ENCODE peak calls at places on chromosomes 13 and 19, in four cellular contexts. T, V, O and Q are unnamed samples.

GRCh38 chr13:103716689-103717088 is 650.5 kb upstream of the SLC10A2 start:
- DNase-seq in T (no peak), V (no peak), O (peak), Q (no peak)

GRCh38 chr19:13087795-13088537 is 14.7 kb downstream of the LYL1 start:
- DNase-seq in T (no peak), V (no peak), O (no peak), Q (no peak)

GRCh38 chr13:112159575-112160547 is 92.9 kb downstream of the SOX1 start:
- DNase-seq in T (no peak), V (no peak), O (no peak), Q (no peak)

GRCh38 chr13:43264460-43264859 is 241.1 kb downstream of the DNAJC15 start:
- DNase-seq in T (no peak), V (no peak), O (no peak), Q (no peak)

GRCh38 chr13:80037505-80037888 is 303.4 kb downstream of the SPRY2 start:
- DNase-seq in T (no peak), V (no peak), O (no peak), Q (no peak)

GRCh38 chr13:88601949-88602348 is 930.8 kb downstream of the SLITRK5 start:
- DNase-seq in T (no peak), V (no peak), O (no peak), Q (no peak)

GRCh38 chr13:98994896-98995295 is 17.0 kb upstream of the DOCK9 start:
- DNase-seq in T (no peak), V (no peak), O (no peak), Q (no peak)

GRCh38 chr19:49801966-49802661 is 11.0 kb downstream of the FUZ start:
- DNase-seq in T (no peak), V (no peak), O (peak), Q (no peak)

GRCh38 chr19:35872180-35872579 is 3.8 kb downstream of the APLP1 start:
- DNase-seq in T (no peak), V (no peak), O (no peak), Q (no peak)

GRCh38 chr13:32029684-32030083 is 1.9 kb upstream of the FRY start:
- DNase-seq in T (no peak), V (no peak), O (no peak), Q (no peak)